ENCODE peak calls at places on chromosomes 4 and X, in eight cellular contexts. U is colonic mucosa, Z is GM23248, Y is PC-9, J is tibial nerve, K is psoas muscle, F is HCT116, L is aorta. O is an unnamed sample. For H3K4me1, the result is how much of the 10 kb centered on the place peaks cover.

GRCh38 chr4:1347410-1347864 is 429 bp downstream of the UVSSA start:
- DNase-seq in L (peak), J (peak), Y (peak), F (no peak), U (peak), K (peak), Z (peak), O (peak)

GRCh38 chr4:57668621-57669020 is 558.4 kb upstream of the IGFBP7 start:
- DNase-seq in J (no peak), Z (no peak), F (no peak), K (no peak), L (no peak), U (no peak), Y (no peak), O (no peak)

GRCh38 chr4:40749717-40750460 is at the start of gene NSUN7:
- DNase-seq in L (peak), U (peak), J (no peak), K (peak), Z (peak), Y (peak), F (no peak), O (peak)

GRCh38 chrX:31232506-31232905 is 160.7 kb upstream of the FTHL17 start:
- DNase-seq in L (no peak), U (no peak), Y (no peak), Z (no peak), K (no peak), F (no peak), J (no peak), O (no peak)

GRCh38 chrX:45274576-45274975 is 73.9 kb upstream of the DIPK2B start:
- DNase-seq in K (no peak), L (no peak), F (no peak), U (no peak), Y (no peak), J (no peak), Z (peak), O (no peak)

GRCh38 chr4:28360681-28361080 is 1500.0 kb downstream of the STIM2 start:
- DNase-seq in F (no peak), K (no peak), U (no peak), L (no peak), Y (no peak), J (no peak), Z (no peak), O (no peak)

GRCh38 chrX:6732101-6732500 is 197.2 kb upstream of the VCX3A start:
- DNase-seq in U (no peak), Z (no peak), K (no peak), J (no peak), F (no peak), Y (no peak), L (no peak), O (no peak)

GRCh38 chr4:38781854-38782261 is 932 bp downstream of the TLR10 start:
- DNase-seq in Y (no peak), U (no peak), Z (no peak), J (no peak), L (no peak), K (no peak), F (no peak), O (no peak)

GRCh38 chr4:125020089-125021034 is 294.4 kb upstream of the FAT4 start:
- DNase-seq in K (no peak), J (no peak), Y (no peak), F (no peak), Z (no peak), U (no peak), L (no peak), O (no peak)

GRCh38 chrX:132367984-132368383 is 120.9 kb downstream of the MBNL3 start:
- DNase-seq in K (no peak), F (no peak), U (no peak), Y (peak), J (no peak), Z (no peak), L (no peak), O (no peak)

GRCh38 chr4:38364383-38364963 is 299.5 kb upstream of the KLF3 start:
- DNase-seq in Z (no peak), Y (no peak), K (no peak), F (no peak), L (no peak), U (no peak), J (no peak), O (no peak)

GRCh38 chr4:24394041-24394440 is 190.3 kb downstream of the DHX15 start:
- DNase-seq in U (no peak), Z (peak), K (no peak), F (no peak), L (no peak), J (no peak), Y (no peak), O (no peak)

GRCh38 chr4:53908661-53909078 is 155.7 kb downstream of the CHIC2 start:
- DNase-seq in U (peak), Z (peak), K (no peak), F (peak), L (no peak), J (no peak), Y (peak), O (no peak)

GRCh38 chr4:83716874-83717273 is 181.0 kb downstream of the GPAT3 start:
- DNase-seq in U (no peak), F (no peak), Y (no peak), Z (peak), J (no peak), K (no peak), L (no peak), O (no peak)

GRCh38 chrX:17521871-17522693 is 147.1 kb downstream of the NHS start:
- DNase-seq in J (no peak), L (no peak), Y (peak), F (peak), Z (peak), K (no peak), U (peak), O (peak)

GRCh38 chrX:41335590-41336331 is 1.8 kb downstream of the DDX3X start:
- DNase-seq in Y (no peak), L (no peak), K (no peak), U (no peak), J (no peak), Z (peak), F (no peak), O (no peak)

GRCh38 chr4:119580293-119580692 is 48.3 kb downstream of the PDE5A start:
- DNase-seq in F (no peak), Z (no peak), U (no peak), J (no peak), K (no peak), Y (no peak), L (no peak), O (no peak)

GRCh38 chr4:153564630-153565525 is 98.7 kb downstream of the TMEM131L start:
- DNase-seq in J (no peak), L (no peak), F (no peak), U (peak), Z (peak), K (no peak), Y (no peak), O (no peak)

GRCh38 chr4:155473420-155474095 is 96.8 kb upstream of the MAP9 start:
- DNase-seq in Z (no peak), L (no peak), U (no peak), F (no peak), Y (no peak), K (no peak), J (no peak), O (no peak)

GRCh38 chr4:69832326-69833030 is 27.5 kb downstream of the SULT1E1 start:
- DNase-seq in K (no peak), L (no peak), Z (no peak), U (peak), J (no peak), Y (no peak), F (no peak), O (no peak)

GRCh38 chr4:27357283-27357682 is 496.6 kb downstream of the STIM2 start:
- DNase-seq in U (no peak), Y (no peak), Z (peak), J (no peak), F (no peak), L (no peak), K (no peak), O (no peak)

GRCh38 chr4:33060873-33061542 is 2340.8 kb downstream of the PCDH7 start:
- DNase-seq in L (peak), F (peak), U (peak), Z (peak), Y (peak), J (no peak), K (peak), O (no peak)

GRCh38 chr4:188854451-188854850 is 715.2 kb downstream of the TRIML1 start:
- DNase-seq in J (no peak), Z (peak), U (no peak), L (no peak), Y (no peak), K (no peak), F (no peak), O (no peak)

GRCh38 chr4:125315571-125316390 is 1.0 kb downstream of the FAT4 start:
- DNase-seq in Y (peak), J (no peak), L (peak), U (peak), F (no peak), Z (peak), K (peak), O (peak)

GRCh38 chr4:8315343-8316250 is 46.0 kb downstream of the HTRA3 start:
- DNase-seq in Y (peak), L (peak), J (no peak), Z (peak), U (no peak), F (peak), K (peak), O (peak)

GRCh38 chrX:121389976-121390709 is 342.7 kb downstream of the GLUD2 start:
- DNase-seq in J (no peak), L (no peak), K (no peak), F (peak), U (peak), Z (peak), Y (no peak), O (no peak)

GRCh38 chr4:7854697-7855370 is 84.8 kb downstream of the AFAP1 start:
- DNase-seq in F (no peak), Z (no peak), Y (peak), L (no peak), J (no peak), K (no peak), U (no peak), O (no peak)

GRCh38 chr4:182447938-182448280 is 204.7 kb downstream of the TENM3 start:
- DNase-seq in Y (no peak), L (no peak), F (no peak), J (no peak), Z (peak), U (no peak), K (no peak), O (no peak)

GRCh38 chr4:89640620-89641366 is 196.2 kb downstream of the SNCA start:
- DNase-seq in F (peak), K (no peak), U (peak), Y (no peak), Z (peak), L (no peak), J (no peak), O (peak)

GRCh38 chrX:34584781-34585180 is 72.3 kb downstream of the TMEM47 start:
- DNase-seq in Y (no peak), Z (no peak), J (no peak), F (no peak), L (no peak), K (no peak), U (no peak), O (no peak)

GRCh38 chrX:97909245-97909644 is 1025.5 kb downstream of the RPA4 start:
- DNase-seq in L (no peak), Z (no peak), J (no peak), Y (no peak), U (no peak), K (no peak), F (no peak), O (no peak)

GRCh38 chr4:121226362-121226761 is 62.2 kb upstream of the TNIP3 start:
- DNase-seq in U (no peak), K (no peak), Y (no peak), J (no peak), L (no peak), Z (no peak), F (no peak), O (no peak)
- H3K4me1 ChIP-seq in U (under half), K (under half), Y (under half), J (under half), L (under half), Z (under half), F (under half), O (under half)

GRCh38 chr4:10944321-10944720 is 259.8 kb upstream of the CLNK start:
- DNase-seq in Y (no peak), U (no peak), K (no peak), L (no peak), Z (no peak), J (no peak), F (no peak), O (no peak)

GRCh38 chr4:10947898-10948297 is 263.3 kb upstream of the CLNK start:
- DNase-seq in Z (no peak), Y (no peak), J (no peak), K (no peak), F (no peak), L (no peak), U (no peak), O (no peak)

DNA sequence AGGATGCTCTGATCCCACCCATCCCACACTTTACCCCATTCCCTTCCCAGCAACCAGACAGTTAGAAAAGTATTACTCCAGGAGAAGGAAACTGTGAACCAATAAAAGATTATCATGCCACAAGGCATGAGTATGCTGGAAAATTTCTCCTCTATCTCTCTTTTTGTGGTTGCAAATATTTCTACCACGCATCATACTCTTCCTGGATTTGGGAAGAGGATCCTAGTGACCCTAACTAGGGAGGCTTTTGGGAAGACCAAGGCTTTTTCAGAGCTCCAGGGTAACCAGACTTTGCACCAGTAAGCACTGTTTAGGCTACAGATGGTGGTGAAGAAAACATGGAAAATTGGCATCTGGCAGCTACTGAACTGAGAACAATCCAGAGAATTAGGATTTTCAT is 257.6 kb upstream of the CLNK start:
- DNase-seq in L (no peak), Z (no peak), Y (no peak), J (no peak), K (no peak), U (no peak), F (no peak), O (no peak)
- H3K27ac ChIP-seq in L (no peak), Z (no peak), Y (no peak), J (no peak), K (no peak), U (no peak), F (no peak), O (no peak)

DNA sequence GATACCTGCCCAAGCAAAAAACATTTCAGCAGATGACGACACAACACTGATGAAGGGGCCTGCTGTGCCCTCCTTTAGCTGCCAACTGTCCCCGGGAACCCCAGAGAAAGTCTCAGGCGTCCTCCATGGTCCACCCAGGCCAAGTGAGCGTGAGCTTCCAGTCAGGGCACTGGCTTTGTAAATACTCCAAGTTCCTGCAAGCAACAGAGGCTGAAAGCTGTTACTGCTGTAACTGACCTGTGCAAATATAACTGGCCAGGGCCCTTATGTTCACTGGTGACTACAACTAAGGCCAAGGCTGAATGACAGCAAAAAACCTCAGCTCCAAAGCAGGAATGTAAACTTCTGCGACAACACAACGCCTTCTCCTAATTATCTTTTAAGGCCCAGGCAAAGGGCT is 8.2 kb downstream of the WDR1 start:
- DNase-seq in U (no peak), K (no peak), L (no peak), F (no peak), J (no peak), Z (peak), Y (no peak), O (no peak)
- H3K4me1 ChIP-seq in U (under half), K (half or more), L (under half), F (half or more), J (half or more), Z (half or more), Y (under half), O (half or more)

GRCh38 chrX:134932528-134933217 is 58.1 kb upstream of the SMIM10 start:
- DNase-seq in U (no peak), L (no peak), K (no peak), Z (peak), J (no peak), Y (no peak), F (no peak), O (no peak)

GRCh38 chrX:134933911-134934310 is 56.9 kb upstream of the SMIM10 start:
- DNase-seq in Z (no peak), F (no peak), K (no peak), U (no peak), Y (no peak), L (no peak), J (no peak), O (peak)

GRCh38 chrX:134933248-134933647 is 57.5 kb upstream of the SMIM10 start:
- DNase-seq in Z (peak), L (no peak), K (no peak), J (no peak), U (no peak), F (no peak), Y (no peak), O (no peak)

GRCh38 chrX:134936542-134936941 is 54.2 kb upstream of the SMIM10 start:
- DNase-seq in F (no peak), J (no peak), L (no peak), Y (peak), Z (peak), K (no peak), U (no peak), O (no peak)

GRCh38 chrX:134935286-134935685 is 55.5 kb upstream of the SMIM10 start:
- DNase-seq in J (no peak), L (no peak), Z (no peak), Y (no peak), K (no peak), U (no peak), F (no peak), O (no peak)
- H3K27ac ChIP-seq in J (no peak), L (no peak), Z (no peak), Y (no peak), K (no peak), U (no peak), F (no peak), O (peak)

GRCh38 chr4:151717909-151718613 is 42.7 kb downstream of the GATB start:
- DNase-seq in F (no peak), U (no peak), J (no peak), L (no peak), Z (no peak), K (no peak), Y (no peak), O (no peak)
- H3K4me1 ChIP-seq in F (under half), U (under half), J (under half), L (under half), Z (under half), K (under half), Y (under half), O (under half)